ENCODE peak calls at places on chromosomes 1 and 21, in five cellular contexts. P, Z, X, V and D are unnamed samples.

GRCh38 chr1:202242080-202242419 is 48.5 kb downstream of the LGR6 start:
- DNase-seq in Z (no peak), P (no peak), V (no peak), X (no peak), D (no peak)

GRCh38 chr1:29642519-29642918 is 406.2 kb downstream of the PTPRU start:
- DNase-seq in P (no peak), V (no peak), Z (no peak), X (no peak), D (no peak)

GRCh38 chr1:101309334-101310221 is 72.8 kb downstream of the S1PR1 start:
- DNase-seq in P (peak; percentile 63), V (peak; percentile 66), X (peak; percentile 29), Z (peak; percentile 67), D (peak; percentile 69)

GRCh38 chr21:15992171-15992570 is 262.4 kb downstream of the USP25 start:
- DNase-seq in Z (no peak), X (no peak), V (no peak), P (no peak), D (peak; percentile 6)

GRCh38 chr1:51616490-51616889 is 402 bp upstream of the OSBPL9 start:
- DNase-seq in P (no peak), X (no peak), Z (no peak), V (no peak), D (no peak)

GRCh38 chr1:224333309-224333926 is 3.4 kb upstream of the NVL start:
- DNase-seq in X (no peak), P (peak; percentile 48), Z (peak; percentile 25), V (no peak), D (no peak)

GRCh38 chr1:65435987-65436386 is 15.5 kb downstream of the LEPR start:
- DNase-seq in X (no peak), Z (no peak), V (no peak), P (no peak), D (no peak)

GRCh38 chr1:234499119-234500039 is 20.4 kb upstream of the TARBP1 start:
- DNase-seq in V (peak; percentile 71), Z (peak; percentile 94), X (peak; percentile 83), P (peak; percentile 92), D (peak; percentile 91)

GRCh38 chr1:108048311-108049082 is 83.5 kb upstream of the VAV3 start:
- DNase-seq in Z (no peak), X (no peak), V (no peak), P (no peak), D (no peak)

GRCh38 chr1:6599141-6599975 is 3.3 kb downstream of the KLHL21 start:
- DNase-seq in P (no peak), V (peak; percentile 45), X (no peak), Z (no peak), D (no peak)

GRCh38 chr1:233440952-233441401 is 113.5 kb downstream of the MAP3K21 start:
- DNase-seq in V (no peak), X (peak; percentile 70), Z (peak; percentile 31), P (peak; percentile 37), D (peak; percentile 31)

GRCh38 chr1:32736812-32737791 is 34.5 kb upstream of the SYNC start:
- DNase-seq in V (no peak), P (no peak), Z (no peak), X (no peak), D (no peak)

GRCh38 chr1:186374313-186375151 is 521 bp downstream of the TPR start:
- DNase-seq in X (peak; percentile 1), P (peak; percentile 80), V (no peak), Z (peak; percentile 5), D (peak; percentile 9)

GRCh38 chr1:16207318-16208269 is 4.9 kb downstream of the ARHGEF19 start:
- DNase-seq in X (no peak), P (peak; percentile 38), Z (no peak), V (no peak), D (no peak)

GRCh38 chr1:231618588-231619256 is 7.9 kb upstream of the DISC1 start:
- DNase-seq in P (no peak), X (no peak), Z (no peak), V (no peak), D (no peak)

GRCh38 chr1:84996846-84997666 is at the start of gene MCOLN2:
- DNase-seq in P (peak; percentile 60), V (no peak), X (no peak), Z (peak; percentile 48), D (peak; percentile 73)

GRCh38 chr1:151583796-151584195 is 28.1 kb upstream of the SNX27 start:
- DNase-seq in P (no peak), Z (no peak), V (no peak), X (no peak), D (no peak)

GRCh38 chr1:7471836-7472235 is 299.3 kb upstream of the VAMP3 start:
- DNase-seq in P (no peak), Z (no peak), X (peak; percentile 40), V (no peak), D (no peak)

GRCh38 chr1:162855461-162856150 is 5.4 kb downstream of the CCDC190 start:
- DNase-seq in Z (no peak), P (no peak), X (no peak), V (no peak), D (no peak)

GRCh38 chr1:1211541-1212511 is 2.1 kb downstream of the TNFRSF4 start:
- DNase-seq in P (no peak), Z (peak; percentile 3), X (no peak), V (no peak), D (peak; percentile 6)

GRCh38 chr21:43684424-43684823 is 25.1 kb downstream of the RRP1B start:
- DNase-seq in X (no peak), Z (no peak), V (no peak), P (no peak), D (no peak)

GRCh38 chr1:213275293-213275692 is 224.3 kb downstream of the RPS6KC1 start:
- DNase-seq in X (no peak), Z (no peak), V (no peak), P (no peak), D (no peak)

GRCh38 chr1:44631333-44631646 is 43.0 kb downstream of the TMEM53 start:
- DNase-seq in Z (no peak), X (no peak), P (no peak), V (no peak), D (no peak)

GRCh38 chr21:34360488-34361241 is 3.1 kb upstream of the KCNE2 start:
- DNase-seq in P (no peak), X (no peak), V (no peak), Z (no peak), D (no peak)

GRCh38 chr21:41032536-41032935 is 135.4 kb upstream of the BACE2 start:
- DNase-seq in V (no peak), X (no peak), P (no peak), Z (no peak), D (no peak)

GRCh38 chr1:201739492-201740085 is 89.4 kb upstream of the IPO9 start:
- DNase-seq in P (no peak), V (peak; percentile 26), X (no peak), Z (peak; percentile 54), D (peak; percentile 70)

GRCh38 chr1:209675567-209676154 is 449 bp downstream of the G0S2 start:
- DNase-seq in X (no peak), P (no peak), Z (peak; percentile 35), V (no peak), D (peak; percentile 52)

GRCh38 chr21:44947111-44947929 is 7.5 kb downstream of the SLX9 start:
- DNase-seq in Z (no peak), P (peak; percentile 56), V (no peak), X (no peak), D (no peak)

GRCh38 chr1:152067150-152067549 is 21.7 kb downstream of the TCHHL1 start:
- DNase-seq in P (no peak), V (no peak), Z (no peak), X (no peak), D (no peak)

GRCh38 chr21:16113052-16113715 is 383.4 kb downstream of the USP25 start:
- DNase-seq in X (no peak), Z (no peak), P (no peak), V (no peak), D (no peak)